ENCODE peak calls at places on chromosomes 12 and 14, in nine cellular contexts. One of them, this sample, is unnamed.

GRCh38 chr12:32920506-32921085 is 24.0 kb upstream of the PKP2 start:
- DNase-seq in heart left ventricle: no peak
- DNase-seq in adrenal gland: no peak
- DNase-seq in ovary: no peak
- DNase-seq in gastrocnemius medialis: no peak
- DNase-seq in breast epithelium: no peak
- DNase-seq in esophagus squamous epithelium: no peak
- DNase-seq in thyroid gland: no peak
- DNase-seq in body of pancreas: no peak
- DNase-seq in this sample: no peak

GRCh38 chr14:99183311-99183710 is 88.7 kb downstream of the BCL11B start:
- DNase-seq in heart left ventricle: no peak
- DNase-seq in adrenal gland: no peak
- DNase-seq in ovary: no peak
- DNase-seq in gastrocnemius medialis: no peak
- DNase-seq in breast epithelium: no peak
- DNase-seq in esophagus squamous epithelium: no peak
- DNase-seq in thyroid gland: no peak
- DNase-seq in body of pancreas: no peak
- DNase-seq in this sample: no peak

GRCh38 chr14:99273724-99274345 is 1.8 kb upstream of the BCL11B start:
- DNase-seq in heart left ventricle: no peak
- DNase-seq in adrenal gland: no peak
- DNase-seq in ovary: no peak
- DNase-seq in gastrocnemius medialis: no peak
- DNase-seq in breast epithelium: no peak
- DNase-seq in esophagus squamous epithelium: no peak
- DNase-seq in thyroid gland: peak; percentile 58
- DNase-seq in body of pancreas: no peak
- DNase-seq in this sample: no peak

GRCh38 chr12:101172316-101172715 is 37.7 kb downstream of the SLC5A8 start:
- DNase-seq in heart left ventricle: no peak
- DNase-seq in adrenal gland: no peak
- DNase-seq in ovary: no peak
- DNase-seq in gastrocnemius medialis: no peak
- DNase-seq in breast epithelium: no peak
- DNase-seq in esophagus squamous epithelium: no peak
- DNase-seq in thyroid gland: peak; percentile 41
- DNase-seq in body of pancreas: no peak
- DNase-seq in this sample: no peak

GRCh38 chr12:114662512-114663177 is 21.3 kb downstream of the TBX3 start:
- DNase-seq in heart left ventricle: peak; percentile 69
- DNase-seq in adrenal gland: peak; percentile 97
- DNase-seq in ovary: peak; percentile 73
- DNase-seq in gastrocnemius medialis: peak; percentile 50
- DNase-seq in breast epithelium: peak; percentile 78
- DNase-seq in esophagus squamous epithelium: no peak
- DNase-seq in thyroid gland: peak; percentile 94
- DNase-seq in body of pancreas: peak; percentile 87
- DNase-seq in this sample: peak; percentile 92

GRCh38 chr12:52629251-52630103 is 11.1 kb upstream of the KRT73 start:
- DNase-seq in heart left ventricle: no peak
- DNase-seq in adrenal gland: no peak
- DNase-seq in ovary: no peak
- DNase-seq in gastrocnemius medialis: no peak
- DNase-seq in breast epithelium: peak; percentile 1
- DNase-seq in esophagus squamous epithelium: no peak
- DNase-seq in thyroid gland: no peak
- DNase-seq in body of pancreas: no peak
- DNase-seq in this sample: no peak

GRCh38 chr12:10251669-10252068 is 39.0 kb downstream of the GABARAPL1 start:
- DNase-seq in heart left ventricle: no peak
- DNase-seq in adrenal gland: no peak
- DNase-seq in ovary: no peak
- DNase-seq in gastrocnemius medialis: no peak
- DNase-seq in breast epithelium: no peak
- DNase-seq in esophagus squamous epithelium: no peak
- DNase-seq in thyroid gland: no peak
- DNase-seq in body of pancreas: no peak
- DNase-seq in this sample: no peak

GRCh38 chr12:10339441-10339840 is 31.8 kb downstream of the KLRD1 start:
- DNase-seq in heart left ventricle: no peak
- DNase-seq in adrenal gland: no peak
- DNase-seq in ovary: no peak
- DNase-seq in gastrocnemius medialis: no peak
- DNase-seq in breast epithelium: no peak
- DNase-seq in esophagus squamous epithelium: no peak
- DNase-seq in thyroid gland: no peak
- DNase-seq in body of pancreas: no peak
- DNase-seq in this sample: no peak

GRCh38 chr14:96384053-96384452 is 7.9 kb upstream of the AK7 start:
- DNase-seq in heart left ventricle: no peak
- DNase-seq in adrenal gland: no peak
- DNase-seq in ovary: no peak
- DNase-seq in gastrocnemius medialis: no peak
- DNase-seq in breast epithelium: no peak
- DNase-seq in esophagus squamous epithelium: no peak
- DNase-seq in thyroid gland: no peak
- DNase-seq in body of pancreas: no peak
- DNase-seq in this sample: no peak

GRCh38 chr14:29587761-29588160 is 339.9 kb downstream of the PRKD1 start:
- DNase-seq in heart left ventricle: no peak
- DNase-seq in adrenal gland: no peak
- DNase-seq in ovary: no peak
- DNase-seq in gastrocnemius medialis: no peak
- DNase-seq in breast epithelium: no peak
- DNase-seq in esophagus squamous epithelium: no peak
- DNase-seq in thyroid gland: no peak
- DNase-seq in body of pancreas: no peak
- DNase-seq in this sample: no peak

GRCh38 chr14:93720076-93720815 is 68.0 kb downstream of the PRIMA1 start:
- DNase-seq in heart left ventricle: no peak
- DNase-seq in adrenal gland: no peak
- DNase-seq in ovary: no peak
- DNase-seq in gastrocnemius medialis: no peak
- DNase-seq in breast epithelium: no peak
- DNase-seq in esophagus squamous epithelium: no peak
- DNase-seq in thyroid gland: no peak
- DNase-seq in body of pancreas: no peak
- DNase-seq in this sample: no peak

GRCh38 chr12:26119391-26119981 is 5.4 kb downstream of the BHLHE41 start:
- DNase-seq in heart left ventricle: no peak
- DNase-seq in adrenal gland: no peak
- DNase-seq in ovary: no peak
- DNase-seq in gastrocnemius medialis: no peak
- DNase-seq in breast epithelium: no peak
- DNase-seq in esophagus squamous epithelium: no peak
- DNase-seq in thyroid gland: peak; percentile 15
- DNase-seq in body of pancreas: no peak
- DNase-seq in this sample: peak; percentile 45

GRCh38 chr12:92468358-92469020 is 234.3 kb upstream of the PLEKHG7 start:
- DNase-seq in heart left ventricle: no peak
- DNase-seq in adrenal gland: no peak
- DNase-seq in ovary: no peak
- DNase-seq in gastrocnemius medialis: no peak
- DNase-seq in breast epithelium: no peak
- DNase-seq in esophagus squamous epithelium: no peak
- DNase-seq in thyroid gland: no peak
- DNase-seq in body of pancreas: no peak
- DNase-seq in this sample: no peak

GRCh38 chr12:50217202-50217601 is 50.0 kb upstream of the CERS5 start:
- DNase-seq in heart left ventricle: no peak
- DNase-seq in adrenal gland: no peak
- DNase-seq in ovary: no peak
- DNase-seq in gastrocnemius medialis: no peak
- DNase-seq in breast epithelium: no peak
- DNase-seq in esophagus squamous epithelium: no peak
- DNase-seq in thyroid gland: no peak
- DNase-seq in body of pancreas: no peak
- DNase-seq in this sample: no peak

GRCh38 chr14:34507459-34507858 is 32.0 kb downstream of the EAPP start:
- DNase-seq in heart left ventricle: no peak
- DNase-seq in adrenal gland: no peak
- DNase-seq in ovary: no peak
- DNase-seq in gastrocnemius medialis: no peak
- DNase-seq in breast epithelium: no peak
- DNase-seq in esophagus squamous epithelium: no peak
- DNase-seq in thyroid gland: no peak
- DNase-seq in body of pancreas: no peak
- DNase-seq in this sample: no peak

GRCh38 chr14:24052656-24053547 is 1.1 kb downstream of the CARMIL3 start:
- DNase-seq in heart left ventricle: no peak
- DNase-seq in adrenal gland: no peak
- DNase-seq in ovary: no peak
- DNase-seq in gastrocnemius medialis: no peak
- DNase-seq in breast epithelium: no peak
- DNase-seq in esophagus squamous epithelium: no peak
- DNase-seq in thyroid gland: no peak
- DNase-seq in body of pancreas: no peak
- DNase-seq in this sample: no peak

GRCh38 chr12:121423253-121423652 is 23.3 kb downstream of the RNF34 start:
- DNase-seq in heart left ventricle: no peak
- DNase-seq in adrenal gland: no peak
- DNase-seq in ovary: no peak
- DNase-seq in gastrocnemius medialis: no peak
- DNase-seq in breast epithelium: no peak
- DNase-seq in esophagus squamous epithelium: no peak
- DNase-seq in thyroid gland: no peak
- DNase-seq in body of pancreas: no peak
- DNase-seq in this sample: no peak

DNA sequence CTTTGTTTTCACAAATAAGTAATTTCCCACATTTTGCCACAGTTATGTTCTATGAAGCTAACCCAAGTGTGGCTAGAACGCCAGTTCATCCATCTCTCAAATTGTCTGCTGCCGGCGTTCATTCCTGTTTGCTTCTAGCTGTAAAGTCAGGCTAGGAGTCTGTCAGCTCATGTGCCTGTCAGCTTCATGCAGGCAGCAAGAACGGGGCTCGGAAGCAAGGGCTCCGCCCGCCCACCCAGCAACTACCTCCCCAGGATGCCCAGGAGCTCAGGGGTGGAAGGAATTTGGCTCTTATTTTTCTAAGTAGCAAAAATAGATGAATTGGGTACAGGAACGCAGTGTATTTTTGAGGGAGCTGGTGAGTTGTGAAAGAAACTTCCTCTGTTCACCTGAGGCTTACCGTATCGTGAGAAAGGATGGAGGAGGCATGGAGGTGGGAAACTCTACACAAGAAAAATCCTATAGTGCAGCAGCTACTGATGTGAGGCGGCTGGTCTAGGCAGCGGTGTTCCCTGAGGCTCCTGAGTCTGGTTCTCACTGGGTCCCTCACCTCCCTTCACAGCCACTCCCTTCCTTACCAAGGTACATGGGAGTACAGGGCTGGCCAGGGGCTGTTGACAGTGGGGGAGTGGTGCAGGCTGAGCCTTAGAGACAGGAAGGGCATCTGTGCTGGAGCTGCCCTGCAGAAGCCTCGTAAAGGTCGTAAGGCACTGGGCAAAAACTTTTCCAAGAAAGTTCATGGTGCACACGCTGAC is 54.5 kb upstream of the AMN start:
- DNase-seq in heart left ventricle: no peak
- DNase-seq in adrenal gland: no peak
- DNase-seq in ovary: no peak
- DNase-seq in gastrocnemius medialis: no peak
- DNase-seq in breast epithelium: no peak
- DNase-seq in esophagus squamous epithelium: no peak
- DNase-seq in thyroid gland: no peak
- DNase-seq in body of pancreas: no peak
- DNase-seq in this sample: no peak
- H3K27ac ChIP-seq in heart left ventricle: no peak overlapping the region
- H3K27ac ChIP-seq in adrenal gland: no peak overlapping the region
- H3K27ac ChIP-seq in ovary: no peak overlapping the region
- H3K27ac ChIP-seq in gastrocnemius medialis: no peak overlapping the region
- H3K27ac ChIP-seq in breast epithelium: no peak overlapping the region
- H3K27ac ChIP-seq in esophagus squamous epithelium: no peak overlapping the region
- H3K27ac ChIP-seq in thyroid gland: no peak overlapping the region
- H3K27ac ChIP-seq in body of pancreas: no peak overlapping the region
- H3K27ac ChIP-seq in this sample: no peak overlapping the region

GRCh38 chr12:132422057-132423043 is 67.6 kb upstream of the FBRSL1 start:
- DNase-seq in heart left ventricle: no peak
- DNase-seq in adrenal gland: no peak
- DNase-seq in ovary: no peak
- DNase-seq in gastrocnemius medialis: no peak
- DNase-seq in breast epithelium: no peak
- DNase-seq in esophagus squamous epithelium: no peak
- DNase-seq in thyroid gland: no peak
- DNase-seq in body of pancreas: no peak
- DNase-seq in this sample: no peak
- H3K27me3 ChIP-seq in heart left ventricle: peaks cover 16% of the 10 kb centered on the region
- H3K27me3 ChIP-seq in adrenal gland: peaks cover 14% of the 10 kb centered on the region
- H3K27me3 ChIP-seq in ovary: no peaks in the 10 kb centered on the region
- H3K27me3 ChIP-seq in gastrocnemius medialis: peaks cover 61% of the 10 kb centered on the region
- H3K27me3 ChIP-seq in breast epithelium: peaks cover 52% of the 10 kb centered on the region
- H3K27me3 ChIP-seq in esophagus squamous epithelium: peaks cover 9% of the 10 kb centered on the region
- H3K27me3 ChIP-seq in thyroid gland: no peaks in the 10 kb centered on the region
- H3K27me3 ChIP-seq in body of pancreas: no peaks in the 10 kb centered on the region
- H3K27me3 ChIP-seq in this sample: no peaks in the 10 kb centered on the region

GRCh38 chr12:27975222-27976136 is 2.9 kb upstream of the PTHLH start:
- DNase-seq in heart left ventricle: no peak
- DNase-seq in adrenal gland: no peak
- DNase-seq in ovary: no peak
- DNase-seq in gastrocnemius medialis: no peak
- DNase-seq in breast epithelium: no peak
- DNase-seq in esophagus squamous epithelium: no peak
- DNase-seq in thyroid gland: peak; percentile 4
- DNase-seq in body of pancreas: peak; percentile 39
- DNase-seq in this sample: no peak
- TF ChIP-seq POLR2A in heart left ventricle: no peak
- TF ChIP-seq POLR2A in adrenal gland: no peak
- TF ChIP-seq POLR2A in ovary: no peak
- TF ChIP-seq POLR2A in gastrocnemius medialis: no peak
- TF ChIP-seq POLR2A in breast epithelium: no peak
- TF ChIP-seq POLR2A in esophagus squamous epithelium: no peak
- TF ChIP-seq POLR2A in thyroid gland: no peak
- TF ChIP-seq POLR2A in body of pancreas: peak; percentile 11
- TF ChIP-seq POLR2A in this sample: no peak

GRCh38 chr12:112711507-112711906 is 80.0 kb upstream of the RPH3A start:
- DNase-seq in heart left ventricle: no peak
- DNase-seq in adrenal gland: no peak
- DNase-seq in ovary: no peak
- DNase-seq in gastrocnemius medialis: no peak
- DNase-seq in breast epithelium: no peak
- DNase-seq in esophagus squamous epithelium: no peak
- DNase-seq in thyroid gland: no peak
- DNase-seq in body of pancreas: no peak
- DNase-seq in this sample: no peak

GRCh38 chr12:112711026-112711425 is 80.5 kb upstream of the RPH3A start:
- DNase-seq in heart left ventricle: no peak
- DNase-seq in adrenal gland: no peak
- DNase-seq in ovary: no peak
- DNase-seq in gastrocnemius medialis: no peak
- DNase-seq in breast epithelium: no peak
- DNase-seq in esophagus squamous epithelium: no peak
- DNase-seq in thyroid gland: no peak
- DNase-seq in body of pancreas: no peak
- DNase-seq in this sample: no peak

GRCh38 chr12:112716099-112717093 is 75.2 kb upstream of the RPH3A start:
- DNase-seq in heart left ventricle: no peak
- DNase-seq in adrenal gland: peak; percentile 27
- DNase-seq in ovary: no peak
- DNase-seq in gastrocnemius medialis: no peak
- DNase-seq in breast epithelium: no peak
- DNase-seq in esophagus squamous epithelium: no peak
- DNase-seq in thyroid gland: no peak
- DNase-seq in body of pancreas: no peak
- DNase-seq in this sample: no peak

GRCh38 chr12:112714166-112714565 is 77.4 kb upstream of the RPH3A start:
- DNase-seq in heart left ventricle: no peak
- DNase-seq in adrenal gland: no peak
- DNase-seq in ovary: no peak
- DNase-seq in gastrocnemius medialis: no peak
- DNase-seq in breast epithelium: no peak
- DNase-seq in esophagus squamous epithelium: no peak
- DNase-seq in thyroid gland: no peak
- DNase-seq in body of pancreas: no peak
- DNase-seq in this sample: no peak
- H3K27ac ChIP-seq in heart left ventricle: no peak overlapping the region
- H3K27ac ChIP-seq in adrenal gland: no peak overlapping the region
- H3K27ac ChIP-seq in ovary: no peak overlapping the region
- H3K27ac ChIP-seq in gastrocnemius medialis: no peak overlapping the region
- H3K27ac ChIP-seq in breast epithelium: no peak overlapping the region
- H3K27ac ChIP-seq in esophagus squamous epithelium: no peak overlapping the region
- H3K27ac ChIP-seq in thyroid gland: no peak overlapping the region
- H3K27ac ChIP-seq in body of pancreas: no peak overlapping the region
- H3K27ac ChIP-seq in this sample: no peak overlapping the region